ENCODE peak calls at places on chromosomes 7 and 10, in seven cellular contexts. One of them, this sample, is unnamed.

GRCh38 chr10:46298346-46299266 is 11.8 kb downstream of the ANTXRL start:
- DNase-seq in AG09309: no peak
- DNase-seq in cardiac fibroblast: no peak
- DNase-seq in adipocyte: no peak
- DNase-seq in stimulated activated CD4-positive, alpha-beta T cell treated with anti-CD3 and anti-CD28 coated beads, Interleukin-4, amount 100 ng/mL, for 1 hour: no peak
- DNase-seq in HT1080: no peak
- DNase-seq in GM10248: no peak
- DNase-seq in this sample: no peak

GRCh38 chr10:62527019-62527827 is 153.1 kb downstream of the ZNF365 start:
- DNase-seq in AG09309: no peak
- DNase-seq in adipocyte: no peak
- DNase-seq in GM10248: no peak
- DNase-seq in cardiac fibroblast: peak
- DNase-seq in HT1080: no peak
- DNase-seq in stimulated activated CD4-positive, alpha-beta T cell treated with anti-CD3 and anti-CD28 coated beads, Interleukin-4, amount 100 ng/mL, for 1 hour: no peak
- DNase-seq in this sample: no peak

GRCh38 chr7:68456469-68456868 is 1141.8 kb upstream of the AUTS2 start:
- DNase-seq in HT1080: no peak
- DNase-seq in stimulated activated CD4-positive, alpha-beta T cell treated with anti-CD3 and anti-CD28 coated beads, Interleukin-4, amount 100 ng/mL, for 1 hour: no peak
- DNase-seq in adipocyte: no peak
- DNase-seq in GM10248: no peak
- DNase-seq in AG09309: no peak
- DNase-seq in cardiac fibroblast: no peak
- DNase-seq in this sample: no peak

GRCh38 chr10:22791655-22792054 is 77.3 kb upstream of the PIP4K2A start:
- DNase-seq in AG09309: no peak
- DNase-seq in stimulated activated CD4-positive, alpha-beta T cell treated with anti-CD3 and anti-CD28 coated beads, Interleukin-4, amount 100 ng/mL, for 1 hour: no peak
- DNase-seq in cardiac fibroblast: no peak
- DNase-seq in HT1080: no peak
- DNase-seq in GM10248: no peak
- DNase-seq in adipocyte: no peak
- DNase-seq in this sample: no peak

GRCh38 chr7:129845178-129845971 is 107.4 kb downstream of the UBE2H start:
- DNase-seq in GM10248: no peak
- DNase-seq in HT1080: peak
- DNase-seq in stimulated activated CD4-positive, alpha-beta T cell treated with anti-CD3 and anti-CD28 coated beads, Interleukin-4, amount 100 ng/mL, for 1 hour: no peak
- DNase-seq in cardiac fibroblast: peak
- DNase-seq in adipocyte: peak
- DNase-seq in AG09309: no peak
- DNase-seq in this sample: peak

GRCh38 chr7:43697690-43698089 is 31.6 kb downstream of the COA1 start:
- DNase-seq in adipocyte: no peak
- DNase-seq in AG09309: no peak
- DNase-seq in HT1080: peak
- DNase-seq in GM10248: no peak
- DNase-seq in cardiac fibroblast: no peak
- DNase-seq in stimulated activated CD4-positive, alpha-beta T cell treated with anti-CD3 and anti-CD28 coated beads, Interleukin-4, amount 100 ng/mL, for 1 hour: no peak
- DNase-seq in this sample: no peak

GRCh38 chr7:46282155-46282554 is 361.1 kb upstream of the IGFBP3 start:
- DNase-seq in adipocyte: no peak
- DNase-seq in stimulated activated CD4-positive, alpha-beta T cell treated with anti-CD3 and anti-CD28 coated beads, Interleukin-4, amount 100 ng/mL, for 1 hour: no peak
- DNase-seq in AG09309: no peak
- DNase-seq in cardiac fibroblast: no peak
- DNase-seq in GM10248: no peak
- DNase-seq in HT1080: no peak
- DNase-seq in this sample: no peak

GRCh38 chr10:71754562-71754961 is 18.8 kb downstream of the VSIR start:
- DNase-seq in adipocyte: no peak
- DNase-seq in cardiac fibroblast: no peak
- DNase-seq in stimulated activated CD4-positive, alpha-beta T cell treated with anti-CD3 and anti-CD28 coated beads, Interleukin-4, amount 100 ng/mL, for 1 hour: no peak
- DNase-seq in GM10248: no peak
- DNase-seq in AG09309: no peak
- DNase-seq in HT1080: no peak
- DNase-seq in this sample: no peak

GRCh38 chr10:4671451-4672145 is 154.4 kb upstream of the AKR1E2 start:
- DNase-seq in stimulated activated CD4-positive, alpha-beta T cell treated with anti-CD3 and anti-CD28 coated beads, Interleukin-4, amount 100 ng/mL, for 1 hour: no peak
- DNase-seq in HT1080: peak
- DNase-seq in GM10248: no peak
- DNase-seq in AG09309: no peak
- DNase-seq in cardiac fibroblast: peak
- DNase-seq in adipocyte: no peak
- DNase-seq in this sample: peak

GRCh38 chr10:33071857-33072256 is 113.8 kb upstream of the ITGB1 start:
- DNase-seq in stimulated activated CD4-positive, alpha-beta T cell treated with anti-CD3 and anti-CD28 coated beads, Interleukin-4, amount 100 ng/mL, for 1 hour: no peak
- DNase-seq in adipocyte: no peak
- DNase-seq in cardiac fibroblast: no peak
- DNase-seq in HT1080: no peak
- DNase-seq in GM10248: no peak
- DNase-seq in AG09309: no peak
- DNase-seq in this sample: no peak

GRCh38 chr7:69871213-69871885 is 273.1 kb downstream of the AUTS2 start:
- DNase-seq in GM10248: no peak
- DNase-seq in stimulated activated CD4-positive, alpha-beta T cell treated with anti-CD3 and anti-CD28 coated beads, Interleukin-4, amount 100 ng/mL, for 1 hour: no peak
- DNase-seq in cardiac fibroblast: peak
- DNase-seq in HT1080: peak
- DNase-seq in AG09309: peak
- DNase-seq in adipocyte: peak
- DNase-seq in this sample: peak

GRCh38 chr7:19327011-19327410 is 181.8 kb upstream of the FERD3L start:
- DNase-seq in adipocyte: peak
- DNase-seq in stimulated activated CD4-positive, alpha-beta T cell treated with anti-CD3 and anti-CD28 coated beads, Interleukin-4, amount 100 ng/mL, for 1 hour: no peak
- DNase-seq in GM10248: no peak
- DNase-seq in AG09309: no peak
- DNase-seq in cardiac fibroblast: peak
- DNase-seq in HT1080: no peak
- DNase-seq in this sample: no peak

GRCh38 chr7:44727346-44728262 is 21.0 kb upstream of the ZMIZ2 start:
- DNase-seq in adipocyte: peak
- DNase-seq in HT1080: peak
- DNase-seq in GM10248: no peak
- DNase-seq in cardiac fibroblast: peak
- DNase-seq in AG09309: peak
- DNase-seq in stimulated activated CD4-positive, alpha-beta T cell treated with anti-CD3 and anti-CD28 coated beads, Interleukin-4, amount 100 ng/mL, for 1 hour: no peak
- DNase-seq in this sample: no peak

GRCh38 chr7:130277763-130278643 is 11.3 kb downstream of the CPA2 start:
- DNase-seq in GM10248: no peak
- DNase-seq in stimulated activated CD4-positive, alpha-beta T cell treated with anti-CD3 and anti-CD28 coated beads, Interleukin-4, amount 100 ng/mL, for 1 hour: no peak
- DNase-seq in HT1080: no peak
- DNase-seq in adipocyte: peak
- DNase-seq in AG09309: no peak
- DNase-seq in cardiac fibroblast: peak
- DNase-seq in this sample: no peak

GRCh38 chr10:77121829-77122228 is 515.8 kb downstream of the KCNMA1 start:
- DNase-seq in AG09309: no peak
- DNase-seq in adipocyte: no peak
- DNase-seq in cardiac fibroblast: no peak
- DNase-seq in stimulated activated CD4-positive, alpha-beta T cell treated with anti-CD3 and anti-CD28 coated beads, Interleukin-4, amount 100 ng/mL, for 1 hour: no peak
- DNase-seq in GM10248: no peak
- DNase-seq in HT1080: no peak
- DNase-seq in this sample: no peak

GRCh38 chr7:1426474-1426873 is 32.8 kb downstream of the MICALL2 start:
- DNase-seq in HT1080: no peak
- DNase-seq in stimulated activated CD4-positive, alpha-beta T cell treated with anti-CD3 and anti-CD28 coated beads, Interleukin-4, amount 100 ng/mL, for 1 hour: no peak
- DNase-seq in GM10248: no peak
- DNase-seq in adipocyte: no peak
- DNase-seq in AG09309: no peak
- DNase-seq in cardiac fibroblast: no peak
- DNase-seq in this sample: no peak

GRCh38 chr10:47140752-47141348 is 159.1 kb upstream of the GDF10 start:
- DNase-seq in HT1080: no peak
- DNase-seq in stimulated activated CD4-positive, alpha-beta T cell treated with anti-CD3 and anti-CD28 coated beads, Interleukin-4, amount 100 ng/mL, for 1 hour: no peak
- DNase-seq in GM10248: no peak
- DNase-seq in adipocyte: no peak
- DNase-seq in cardiac fibroblast: no peak
- DNase-seq in AG09309: no peak
- DNase-seq in this sample: no peak

GRCh38 chr10:28679941-28680752 is 2.8 kb downstream of the BAMBI start:
- DNase-seq in GM10248: no peak
- DNase-seq in stimulated activated CD4-positive, alpha-beta T cell treated with anti-CD3 and anti-CD28 coated beads, Interleukin-4, amount 100 ng/mL, for 1 hour: no peak
- DNase-seq in HT1080: peak
- DNase-seq in adipocyte: no peak
- DNase-seq in AG09309: peak
- DNase-seq in cardiac fibroblast: peak
- DNase-seq in this sample: no peak

GRCh38 chr7:45601094-45601493 is 26.9 kb downstream of the ADCY1 start:
- DNase-seq in cardiac fibroblast: no peak
- DNase-seq in adipocyte: no peak
- DNase-seq in AG09309: no peak
- DNase-seq in GM10248: no peak
- DNase-seq in HT1080: no peak
- DNase-seq in stimulated activated CD4-positive, alpha-beta T cell treated with anti-CD3 and anti-CD28 coated beads, Interleukin-4, amount 100 ng/mL, for 1 hour: no peak
- DNase-seq in this sample: no peak

GRCh38 chr10:117716896-117717295 is 174.3 kb downstream of the EMX2 start:
- DNase-seq in adipocyte: no peak
- DNase-seq in cardiac fibroblast: no peak
- DNase-seq in stimulated activated CD4-positive, alpha-beta T cell treated with anti-CD3 and anti-CD28 coated beads, Interleukin-4, amount 100 ng/mL, for 1 hour: no peak
- DNase-seq in HT1080: no peak
- DNase-seq in GM10248: no peak
- DNase-seq in AG09309: no peak
- DNase-seq in this sample: peak

GRCh38 chr10:1615186-1615954 is 122.0 kb downstream of the ADARB2 start:
- DNase-seq in cardiac fibroblast: no peak
- DNase-seq in HT1080: no peak
- DNase-seq in adipocyte: no peak
- DNase-seq in AG09309: no peak
- DNase-seq in GM10248: no peak
- DNase-seq in stimulated activated CD4-positive, alpha-beta T cell treated with anti-CD3 and anti-CD28 coated beads, Interleukin-4, amount 100 ng/mL, for 1 hour: no peak
- DNase-seq in this sample: no peak